ENCODE peak calls at places on chromosomes 7 and 10, in six cellular contexts. R is heart left ventricle, N is A549, F is gastrocnemius medialis, K is nephron progenitor cell, P is sigmoid colon. C is an unnamed sample.

GRCh38 chr7:151122794-151123484 is 36.7 kb downstream of the AGAP3 start:
- DNase-seq in R (no peak), N (no peak), F (no peak), K (no peak), P (no peak), C (no peak)

GRCh38 chr10:130659528-130659927 is 523.3 kb downstream of the GLRX3 start:
- DNase-seq in R (no peak), N (no peak), F (no peak), K (no peak), P (no peak), C (no peak)

GRCh38 chr10:78869508-78870439 is 199.0 kb upstream of the ZMIZ1 start:
- DNase-seq in R (no peak), N (no peak), F (no peak), K (no peak), P (peak; percentile 40), C (peak; percentile 12)

GRCh38 chr10:91944880-91945630 is 21.5 kb downstream of the BTAF1 start:
- DNase-seq in R (no peak), N (no peak), F (no peak), K (no peak), P (no peak), C (no peak)

GRCh38 chr10:33334170-33334838 is at the start of gene NRP1:
- DNase-seq in R (peak; percentile 66), N (no peak), F (peak; percentile 23), K (peak; percentile 56), P (peak; percentile 67), C (no peak)

GRCh38 chr7:150428671-150429451 is 21.6 kb upstream of the GIMAP8 start:
- DNase-seq in R (no peak), N (peak; percentile 69), F (no peak), K (no peak), P (peak; percentile 70), C (no peak)

GRCh38 chr7:91557789-91558396 is 293.7 kb downstream of the FZD1 start:
- DNase-seq in R (no peak), N (peak; percentile 73), F (no peak), K (no peak), P (no peak), C (no peak)

GRCh38 chr10:75508814-75509306 is 77.4 kb downstream of the LRMDA start:
- DNase-seq in R (no peak), N (no peak), F (no peak), K (no peak), P (no peak), C (no peak)

GRCh38 chr7:131212114-131212513 is 115.6 kb upstream of the MKLN1 start:
- DNase-seq in R (no peak), N (no peak), F (no peak), K (peak; percentile 27), P (no peak), C (no peak)

GRCh38 chr7:108454674-108455523 is 1.3 kb downstream of the NRCAM start:
- DNase-seq in R (no peak), N (peak; percentile 61), F (no peak), K (peak; percentile 55), P (no peak), C (no peak)

GRCh38 chr7:90692947-90693346 is 96.8 kb downstream of the CDK14 start:
- DNase-seq in R (no peak), N (no peak), F (no peak), K (no peak), P (no peak), C (no peak)

GRCh38 chr7:1567893-1568292 is 1.9 kb downstream of the PSMG3 start:
- DNase-seq in R (no peak), N (no peak), F (peak; percentile 36), K (no peak), P (no peak), C (no peak)

GRCh38 chr10:88299787-88300186 is 283.3 kb downstream of the RNLS start:
- DNase-seq in R (no peak), N (no peak), F (no peak), K (no peak), P (no peak), C (no peak)

DNA sequence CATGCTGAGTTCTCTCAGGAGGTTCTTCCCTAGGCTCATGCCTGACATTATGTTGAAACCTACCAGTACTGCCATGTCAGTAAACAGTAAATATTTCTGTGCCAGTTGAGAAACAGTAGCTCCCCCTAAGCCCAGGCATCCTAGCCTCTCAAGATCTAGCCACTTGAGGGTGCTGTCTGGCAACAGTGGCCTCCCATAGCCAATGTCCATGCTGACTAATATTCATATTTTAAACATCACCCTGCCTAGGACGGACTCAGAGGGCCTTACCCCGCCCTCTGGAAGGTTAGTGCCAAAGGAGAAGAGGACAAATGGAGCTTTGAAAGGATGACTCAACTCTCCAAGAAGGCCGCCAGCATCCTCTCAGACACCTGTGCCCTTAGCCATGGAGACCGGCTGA is 7.7 kb downstream of the ACSM6 start:
- DNase-seq in R (no peak), N (peak; percentile 60), F (no peak), K (no peak), P (no peak), C (no peak)
- TF ChIP-seq CTCF in R (no peak), N (peak; percentile 52), F (no peak), K (no peak), P (no peak), C (no peak)

GRCh38 chr7:17472939-17473338 is 174.5 kb downstream of the AHR start:
- DNase-seq in R (no peak), N (no peak), F (no peak), K (no peak), P (no peak), C (no peak)

GRCh38 chr7:17477182-17477581 is 178.7 kb downstream of the AHR start:
- DNase-seq in R (no peak), N (no peak), F (no peak), K (no peak), P (no peak), C (no peak)

GRCh38 chr7:17472518-17472917 is 174.1 kb downstream of the AHR start:
- DNase-seq in R (no peak), N (no peak), F (no peak), K (no peak), P (no peak), C (no peak)

GRCh38 chr7:17474724-17475344 is 176.4 kb downstream of the AHR start:
- DNase-seq in R (no peak), N (peak; percentile 3), F (no peak), K (peak; percentile 9), P (no peak), C (peak; percentile 28)
- TF ChIP-seq CTCF in R (no peak), N (no peak), F (no peak), K (peak; percentile 9), P (no peak), C (peak; percentile 31)

DNA sequence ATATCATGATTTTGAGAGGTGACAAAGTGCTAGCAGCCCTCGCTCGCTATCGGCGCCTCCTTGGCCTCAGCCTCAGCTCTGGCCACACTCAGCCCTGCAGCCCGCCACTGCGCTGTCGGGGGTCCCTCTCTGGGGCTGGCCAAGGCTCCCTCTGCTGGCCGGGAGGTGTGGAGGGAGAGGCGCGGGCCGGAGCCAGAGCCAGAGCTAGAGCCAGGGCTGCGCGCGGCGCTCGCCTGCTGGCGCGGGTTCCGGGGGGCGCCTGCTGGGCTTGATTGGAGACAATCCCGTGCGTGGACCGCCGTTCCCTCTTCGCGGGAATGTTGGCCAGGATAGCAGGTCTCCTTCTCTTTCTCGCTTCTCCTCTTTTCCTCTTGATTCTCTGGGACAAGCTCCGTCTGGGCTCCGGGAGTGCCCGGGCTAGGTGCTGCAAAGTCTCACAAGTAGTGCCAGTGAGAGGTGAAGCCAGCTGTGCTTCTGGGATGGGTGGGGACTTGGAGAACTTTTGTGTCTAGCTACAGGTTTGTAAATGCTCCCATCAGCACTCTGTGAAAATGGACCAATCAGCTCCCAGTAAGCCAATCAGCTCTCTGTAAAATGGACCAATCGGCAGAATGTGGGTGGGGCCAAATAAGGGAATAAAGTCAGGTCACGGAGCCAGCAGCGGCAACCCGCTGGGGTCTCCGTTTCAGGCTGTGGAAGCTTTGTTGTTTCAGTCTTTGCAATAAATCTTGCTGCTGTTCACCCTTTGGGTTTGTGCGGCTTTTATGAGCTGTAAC is 43.4 kb upstream of the ELMO1 start:
- DNase-seq in R (no peak), N (no peak), F (no peak), K (peak; percentile 67), P (no peak), C (no peak)
- TF ChIP-seq CTCF in R (no peak), N (no peak), F (no peak), K (peak; percentile 47), P (no peak), C (no peak)

GRCh38 chr7:71521506-71521905 is 389.6 kb downstream of the GALNT17 start:
- DNase-seq in R (no peak), N (no peak), F (peak; percentile 10), K (no peak), P (no peak), C (no peak)

GRCh38 chr7:71518880-71519279 is 386.9 kb downstream of the GALNT17 start:
- DNase-seq in R (no peak), N (no peak), F (no peak), K (no peak), P (no peak), C (no peak)

DNA sequence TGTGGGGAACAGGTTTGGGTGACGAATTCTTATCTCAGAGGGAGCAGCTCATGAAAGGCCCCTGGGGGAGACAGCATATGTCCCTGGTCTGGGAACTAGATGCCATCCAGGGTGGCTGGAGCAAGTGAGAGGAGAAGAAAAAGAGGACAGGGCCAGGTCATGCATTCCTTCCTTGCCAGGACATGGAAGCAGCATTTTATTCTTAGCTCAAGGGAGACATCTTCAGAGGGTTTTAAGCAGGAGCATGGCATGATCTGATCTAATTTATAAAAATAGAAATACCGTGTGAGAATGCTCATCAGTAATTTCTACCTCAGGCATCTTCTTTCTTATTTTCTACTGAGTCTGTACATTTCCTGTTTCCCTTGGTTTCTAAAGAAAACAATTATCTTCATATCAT is 386.0 kb downstream of the GALNT17 start:
- DNase-seq in R (no peak), N (no peak), F (no peak), K (no peak), P (no peak), C (no peak)
- TF ChIP-seq CTCF in R (no peak), N (no peak), F (no peak), K (no peak), P (no peak), C (no peak)

GRCh38 chr7:19020711-19021110 is 96.7 kb downstream of the TWIST1 start:
- DNase-seq in R (no peak), N (no peak), F (no peak), K (no peak), P (no peak), C (no peak)

GRCh38 chr7:19016140-19016539 is 101.3 kb downstream of the TWIST1 start:
- DNase-seq in R (no peak), N (no peak), F (no peak), K (no peak), P (no peak), C (no peak)

GRCh38 chr7:19020062-19020461 is 97.4 kb downstream of the TWIST1 start:
- DNase-seq in R (no peak), N (no peak), F (no peak), K (no peak), P (no peak), C (no peak)

GRCh38 chr7:19015066-19015465 is 102.4 kb downstream of the TWIST1 start:
- DNase-seq in R (no peak), N (no peak), F (no peak), K (no peak), P (no peak), C (no peak)

GRCh38 chr7:19017374-19017773 is 100.1 kb downstream of the TWIST1 start:
- DNase-seq in R (no peak), N (no peak), F (no peak), K (no peak), P (no peak), C (no peak)
- TF ChIP-seq CTCF in R (no peak), N (no peak), F (no peak), K (no peak), P (no peak), C (no peak)

GRCh38 chr7:135884495-135885237 is 92.5 kb downstream of the MTPN start:
- DNase-seq in R (no peak), N (no peak), F (no peak), K (no peak), P (no peak), C (no peak)
- TF ChIP-seq CTCF in R (no peak), N (no peak), F (no peak), K (no peak), P (no peak), C (no peak)